ENCODE peak calls at places on chromosomes 12 and 14, in eight cellular contexts. K is endodermal cell, N is keratinocyte, U is pancreas, O is cardiac muscle cell, F is ovary, G is lower lobe of right lung, Z is uterus. A is an unnamed sample. For H3K4me1, the result is how much of the 10 kb centered on the place peaks cover.

GRCh38 chr12:86233126-86233525 is 23.1 kb downstream of the MGAT4C start:
- DNase-seq in K (no peak), N (no peak), U (no peak), O (no peak), F (no peak), G (no peak), Z (no peak), A (no peak)

GRCh38 chr12:110508071-110508586 is 6.0 kb downstream of the RAD9B start:
- DNase-seq in K (no peak), N (no peak), U (no peak), O (no peak), F (no peak), G (no peak), Z (no peak), A (no peak)

GRCh38 chr12:57718641-57719528 is 19.7 kb downstream of the AGAP2 start:
- DNase-seq in K (no peak), N (no peak), U (no peak), O (no peak), F (no peak), G (no peak), Z (no peak), A (no peak)

GRCh38 chr14:31960039-31960438 is 117.1 kb upstream of the ARHGAP5 start:
- DNase-seq in K (no peak), N (no peak), U (no peak), O (no peak), F (no peak), G (no peak), Z (no peak), A (no peak)

GRCh38 chr14:35387209-35387608 is 17.3 kb downstream of the NFKBIA start:
- DNase-seq in K (no peak), N (no peak), U (no peak), O (no peak), F (no peak), G (no peak), Z (no peak), A (no peak)

GRCh38 chr14:94447986-94448808 is 4.4 kb downstream of the SERPINA11 start:
- DNase-seq in K (no peak), N (no peak), U (peak), O (no peak), F (no peak), G (no peak), Z (no peak), A (no peak)

GRCh38 chr12:59619461-59620240 is 23.8 kb downstream of the SLC16A7 start:
- DNase-seq in K (no peak), N (no peak), U (no peak), O (no peak), F (no peak), G (no peak), Z (no peak), A (no peak)

GRCh38 chr12:116577149-116577548 is 18.0 kb downstream of the MAP1LC3B2 start:
- DNase-seq in K (no peak), N (no peak), U (no peak), O (peak), F (no peak), G (no peak), Z (no peak), A (no peak)

GRCh38 chr14:23056257-23056955 is 914 bp downstream of the CDH24 start:
- DNase-seq in K (peak), N (peak), U (peak), O (peak), F (no peak), G (peak), Z (peak), A (peak)

GRCh38 chr12:123258593-123258992 is 13.1 kb downstream of the CDK2AP1 start:
- DNase-seq in K (no peak), N (no peak), U (no peak), O (no peak), F (no peak), G (no peak), Z (no peak), A (no peak)

GRCh38 chr14:76537912-76538647 is 162.1 kb downstream of the ESRRB start:
- DNase-seq in K (no peak), N (no peak), U (no peak), O (no peak), F (no peak), G (no peak), Z (no peak), A (no peak)

DNA sequence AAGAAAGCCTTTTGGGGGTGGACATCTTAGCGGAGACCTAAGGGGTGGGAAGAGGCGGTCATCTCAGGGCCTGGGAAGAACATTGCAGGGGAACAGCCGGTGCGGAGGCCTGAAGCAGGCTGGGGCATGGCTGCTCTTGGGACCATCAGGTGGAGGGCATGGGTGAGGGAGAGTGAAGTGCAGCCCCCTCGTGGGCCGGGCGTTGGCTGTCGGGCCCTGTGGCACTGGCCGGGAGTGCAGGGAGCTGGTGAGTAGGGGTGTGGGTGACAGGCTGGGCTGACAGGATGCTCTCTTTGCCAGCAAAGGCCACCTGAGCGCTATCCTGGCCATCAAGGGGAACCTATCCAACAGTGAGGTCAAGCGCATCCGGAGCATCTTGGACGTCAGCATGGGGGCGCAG is 11.7 kb downstream of the TNFAIP2 start:
- DNase-seq in K (no peak), N (no peak), U (no peak), O (no peak), F (no peak), G (no peak), Z (no peak), A (no peak)
- H3K4me1 ChIP-seq in K (under half), N (under half), U (under half), O (under half), F (under half), G (under half), Z (under half), A (under half)

GRCh38 chr12:114681149-114681849 is 2.7 kb downstream of the TBX3 start:
- DNase-seq in K (peak), N (no peak), U (no peak), O (peak), F (peak), G (no peak), Z (no peak), A (no peak)
- H3K27ac ChIP-seq in K (no peak), N (peak), U (no peak), O (no peak), F (peak), G (peak), Z (peak), A (no peak)

DNA sequence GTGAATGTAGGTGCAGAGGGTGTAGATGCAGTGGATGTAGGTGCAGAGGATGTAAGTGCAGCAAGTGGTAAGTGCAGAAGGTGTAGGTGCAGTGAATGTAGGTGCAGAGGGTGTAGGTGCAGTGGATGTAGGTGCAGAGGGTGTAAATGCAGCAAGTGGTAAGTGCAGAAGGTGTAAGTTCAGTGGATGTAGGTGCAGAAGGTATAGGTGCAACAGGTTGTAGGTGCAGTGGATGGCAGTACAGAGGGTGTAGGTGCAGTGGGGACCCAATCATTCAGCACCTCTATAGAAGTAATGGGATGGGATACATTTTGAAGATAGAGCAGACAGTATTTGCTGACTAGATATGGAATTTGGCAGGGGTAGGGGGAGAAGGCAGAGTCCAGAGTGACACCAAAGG is 85.0 kb downstream of the HECTD4 start:
- DNase-seq in K (no peak), N (no peak), U (no peak), O (no peak), F (no peak), G (no peak), Z (no peak), A (no peak)
- H3K4me3 ChIP-seq in K (no peak), N (no peak), U (no peak), O (no peak), F (no peak), G (no peak), Z (no peak), A (no peak)

GRCh38 chr14:20556500-20557211 is 4.2 kb downstream of the RNASE9 start:
- DNase-seq in K (no peak), N (no peak), U (no peak), O (peak), F (no peak), G (no peak), Z (no peak), A (no peak)

GRCh38 chr14:20560961-20561360 is at the start of gene RNASE9:
- DNase-seq in K (no peak), N (no peak), U (no peak), O (no peak), F (no peak), G (no peak), Z (no peak), A (no peak)

GRCh38 chr14:20555845-20556244 is 5.0 kb downstream of the RNASE9 start:
- DNase-seq in K (no peak), N (no peak), U (no peak), O (no peak), F (no peak), G (no peak), Z (no peak), A (no peak)

GRCh38 chr14:20559461-20559904 is 1.4 kb downstream of the RNASE9 start:
- DNase-seq in K (no peak), N (no peak), U (no peak), O (no peak), F (no peak), G (no peak), Z (no peak), A (no peak)

DNA sequence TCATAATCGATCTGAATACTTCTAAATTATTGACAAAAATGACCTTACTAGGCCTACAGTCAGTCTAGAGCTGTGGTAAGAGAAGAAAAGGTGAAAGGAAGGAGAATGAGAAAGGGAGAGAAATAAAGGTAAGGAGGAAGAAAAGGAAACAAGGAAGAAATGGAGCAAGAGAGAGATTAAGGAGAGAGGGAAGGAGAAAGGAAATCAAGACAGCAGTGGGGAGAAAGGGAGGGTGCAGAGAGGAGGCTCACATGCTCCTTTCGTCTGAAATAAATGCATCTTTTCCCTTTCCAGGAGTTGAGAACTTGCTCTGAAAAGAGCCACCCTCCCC is 3.7 kb downstream of the RNASE9 start:
- DNase-seq in K (no peak), N (no peak), U (no peak), O (no peak), F (no peak), G (no peak), Z (no peak), A (no peak)
- H3K4me1 ChIP-seq in K (under half), N (under half), U (under half), O (under half), F (under half), G (under half), Z (under half), A (under half)

GRCh38 chr14:53035336-53035735 is 84.5 kb upstream of the FERMT2 start:
- DNase-seq in K (no peak), N (no peak), U (no peak), O (no peak), F (no peak), G (no peak), Z (no peak), A (no peak)
- H3K27ac ChIP-seq in K (no peak), N (no peak), U (no peak), O (peak), F (no peak), G (no peak), Z (no peak), A (no peak)

GRCh38 chr14:91414475-91415342 is 2.9 kb downstream of the CCDC88C start:
- DNase-seq in K (peak), N (no peak), U (no peak), O (no peak), F (no peak), G (no peak), Z (no peak), A (peak)

GRCh38 chr14:91412939-91413338 is 4.7 kb downstream of the CCDC88C start:
- DNase-seq in K (no peak), N (no peak), U (no peak), O (no peak), F (no peak), G (no peak), Z (no peak), A (no peak)

GRCh38 chr14:91410781-91411536 is 6.7 kb downstream of the CCDC88C start:
- DNase-seq in K (no peak), N (no peak), U (no peak), O (no peak), F (no peak), G (no peak), Z (no peak), A (no peak)

GRCh38 chr14:91415794-91416743 is 1.6 kb downstream of the CCDC88C start:
- DNase-seq in K (peak), N (no peak), U (no peak), O (no peak), F (no peak), G (no peak), Z (no peak), A (peak)

DNA sequence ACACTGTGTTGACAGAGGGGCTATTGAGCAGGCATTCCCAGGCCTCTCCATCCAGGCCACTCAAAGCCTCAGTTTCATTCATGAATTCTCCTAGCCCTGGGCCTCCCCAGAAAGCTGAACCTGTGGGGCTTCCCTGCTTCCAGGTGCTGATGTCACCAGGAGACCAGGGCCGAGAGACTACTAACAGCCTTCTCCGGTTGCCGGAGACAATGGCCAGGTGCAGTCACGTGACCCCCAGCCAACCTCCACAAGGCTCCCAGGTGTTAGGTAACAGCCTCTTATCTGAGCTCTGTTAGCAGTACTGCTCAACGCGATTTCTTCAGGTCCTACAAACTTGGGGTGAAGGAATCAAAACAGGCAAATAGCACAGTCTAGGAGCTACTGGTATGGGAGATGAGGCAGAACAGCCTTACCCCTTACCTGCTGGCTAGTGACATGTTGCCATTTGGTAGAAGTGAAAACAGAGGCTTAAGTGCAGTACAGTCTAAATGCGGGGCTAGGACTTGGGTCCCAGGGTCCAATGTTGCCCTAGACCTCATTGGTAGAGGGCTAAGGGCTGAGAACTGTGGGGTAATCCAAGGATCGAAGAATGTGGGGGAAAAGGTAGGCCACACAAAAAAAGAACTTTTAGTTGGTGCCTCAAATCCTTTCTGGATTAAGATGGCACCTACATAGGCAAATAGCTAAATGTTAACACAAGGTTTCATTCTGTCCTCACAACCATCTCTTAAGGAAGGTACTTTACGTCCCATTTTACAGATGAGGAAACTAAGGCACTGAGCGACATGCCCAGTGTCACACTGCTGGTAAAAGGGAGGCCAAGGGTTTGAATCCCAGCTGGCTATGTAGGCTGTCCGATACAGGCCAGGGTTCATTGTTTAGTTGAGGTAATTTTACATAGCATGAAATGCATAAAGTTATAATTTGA is 3.8 kb downstream of the CCDC88C start:
- DNase-seq in K (peak), N (no peak), U (peak), O (no peak), F (no peak), G (peak), Z (no peak), A (no peak)
- H3K4me3 ChIP-seq in K (no peak), N (no peak), U (no peak), O (no peak), F (no peak), G (peak), Z (no peak), A (peak)

DNA sequence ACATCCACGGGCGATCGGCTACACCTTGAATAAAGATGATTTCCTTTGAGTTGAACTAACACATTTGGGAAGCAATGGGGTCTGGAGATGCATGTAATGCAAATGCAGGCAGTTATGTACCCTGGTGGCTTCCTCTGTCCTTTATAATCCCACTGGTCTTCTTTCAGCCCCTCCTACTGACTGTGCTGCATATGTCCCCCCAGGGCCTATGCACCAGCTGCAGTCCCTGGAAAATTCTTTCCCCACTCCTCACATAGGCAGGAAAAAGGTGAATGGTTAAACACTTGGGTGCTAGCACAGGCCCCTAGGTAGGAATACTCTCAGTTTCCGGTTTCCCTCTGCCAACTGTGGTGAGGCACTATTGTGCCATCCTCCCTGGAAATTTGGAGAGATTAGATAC is 294.8 kb upstream of the SOX5 start:
- DNase-seq in K (no peak), N (no peak), U (no peak), O (no peak), F (no peak), G (no peak), Z (no peak), A (no peak)
- H3K4me1 ChIP-seq in K (under half), N (under half), U (under half), O (under half), F (under half), G (under half), Z (under half), A (under half)

GRCh38 chr14:73724696-73725095 is 10.5 kb upstream of the PNMA1 start:
- DNase-seq in K (no peak), N (no peak), U (no peak), O (no peak), F (no peak), G (no peak), Z (no peak), A (no peak)

GRCh38 chr14:73725116-73726024 is 11.2 kb upstream of the PNMA1 start:
- DNase-seq in K (peak), N (no peak), U (no peak), O (peak), F (no peak), G (no peak), Z (no peak), A (no peak)

GRCh38 chr14:73728106-73729014 is 14.2 kb upstream of the PNMA1 start:
- DNase-seq in K (peak), N (no peak), U (peak), O (peak), F (peak), G (peak), Z (peak), A (peak)

GRCh38 chr14:73727181-73727580 is 13.0 kb upstream of the PNMA1 start:
- DNase-seq in K (no peak), N (no peak), U (no peak), O (no peak), F (no peak), G (no peak), Z (no peak), A (no peak)

GRCh38 chr14:73726025-73726961 is 12.1 kb upstream of the PNMA1 start:
- DNase-seq in K (no peak), N (no peak), U (no peak), O (peak), F (no peak), G (no peak), Z (no peak), A (no peak)
- H3K27ac ChIP-seq in K (no peak), N (no peak), U (no peak), O (no peak), F (no peak), G (peak), Z (peak), A (peak)

A was measured in naive thymus-derived CD4-positive, alpha-beta T cell.